ENCODE peak calls at places on chromosomes 13 and 19, in six cellular contexts. N is stomach, G is IMR-90, H is heart right ventricle, E is adrenal gland, M is colonic mucosa. B is an unnamed sample.

GRCh38 chr13:88887045-88887662 is 1216.0 kb downstream of the SLITRK5 start:
- DNase-seq in N (no peak), G (no peak), H (no peak), E (no peak), M (no peak), B (no peak)

GRCh38 chr19:54077334-54077733 is 3.8 kb downstream of the TARM1 start:
- DNase-seq in N (no peak), G (no peak), H (no peak), E (no peak), M (no peak), B (no peak)

GRCh38 chr19:1252221-1252817 is 3.9 kb downstream of the MIDN start:
- DNase-seq in N (peak; percentile 92), G (peak; percentile 88), H (peak; percentile 91), E (peak; percentile 95), M (peak; percentile 85), B (no peak)

GRCh38 chr19:30020189-30020588 is 78.2 kb downstream of the URI1 start:
- DNase-seq in N (no peak), G (no peak), H (no peak), E (no peak), M (no peak), B (no peak)

GRCh38 chr19:10230904-10231623 is at the start of gene S1PR2:
- DNase-seq in N (peak; percentile 73), G (peak; percentile 75), H (peak; percentile 87), E (peak; percentile 71), M (peak; percentile 78), B (peak; percentile 49)

GRCh38 chr13:65836066-65836465 is 1394.1 kb downstream of the PCDH9 start:
- DNase-seq in N (no peak), G (no peak), H (no peak), E (no peak), M (no peak), B (no peak)

GRCh38 chr13:112067121-112067741 is at the start of gene SOX1:
- DNase-seq in N (no peak), G (no peak), H (no peak), E (no peak), M (no peak), B (no peak)

GRCh38 chr19:20423381-20424207 is 142.0 kb downstream of the ZNF737 start:
- DNase-seq in N (peak; percentile 56), G (peak; percentile 7), H (peak; percentile 52), E (peak; percentile 72), M (peak; percentile 50), B (no peak)

GRCh38 chr19:13262450-13262849 is 112.2 kb downstream of the IER2 start:
- DNase-seq in N (no peak), G (peak; percentile 61), H (no peak), E (no peak), M (no peak), B (no peak)

GRCh38 chr19:6424190-6424938 is at the start of gene KHSRP:
- DNase-seq in N (no peak), G (no peak), H (no peak), E (peak; percentile 33), M (no peak), B (no peak)

GRCh38 chr19:30371157-30371845 is 883 bp upstream of the ZNF536 start:
- DNase-seq in N (peak; percentile 3), G (no peak), H (no peak), E (no peak), M (no peak), B (no peak)

GRCh38 chr19:24054044-24054935 is 32.7 kb upstream of the ZNF254 start:
- DNase-seq in N (no peak), G (peak; percentile 95), H (no peak), E (no peak), M (no peak), B (peak; percentile 58)

GRCh38 chr13:29849731-29850212 is 645 bp downstream of the UBL3 start:
- DNase-seq in N (peak; percentile 72), G (peak; percentile 71), H (peak; percentile 62), E (peak; percentile 72), M (peak; percentile 63), B (no peak)

GRCh38 chr19:45463241-45463640 is 4.6 kb upstream of the FOSB start:
- DNase-seq in N (no peak), G (no peak), H (no peak), E (no peak), M (no peak), B (no peak)

GRCh38 chr19:45462174-45462573 is 5.6 kb upstream of the FOSB start:
- DNase-seq in N (no peak), G (no peak), H (no peak), E (no peak), M (no peak), B (no peak)

GRCh38 chr19:45464861-45465427 is 2.9 kb upstream of the FOSB start:
- DNase-seq in N (no peak), G (no peak), H (no peak), E (no peak), M (no peak), B (no peak)

GRCh38 chr19:45467115-45467455 is 711 bp upstream of the FOSB start:
- DNase-seq in N (no peak), G (no peak), H (no peak), E (no peak), M (no peak), B (no peak)

GRCh38 chr19:45464274-45464673 is 3.5 kb upstream of the FOSB start:
- DNase-seq in N (no peak), G (no peak), H (no peak), E (no peak), M (no peak), B (no peak)
- H3K4me3 ChIP-seq in N (no peak overlapping the region), G (no peak overlapping the region), H (no peak overlapping the region), E (no peak overlapping the region), M (no peak overlapping the region), B (no peak overlapping the region)

DNA sequence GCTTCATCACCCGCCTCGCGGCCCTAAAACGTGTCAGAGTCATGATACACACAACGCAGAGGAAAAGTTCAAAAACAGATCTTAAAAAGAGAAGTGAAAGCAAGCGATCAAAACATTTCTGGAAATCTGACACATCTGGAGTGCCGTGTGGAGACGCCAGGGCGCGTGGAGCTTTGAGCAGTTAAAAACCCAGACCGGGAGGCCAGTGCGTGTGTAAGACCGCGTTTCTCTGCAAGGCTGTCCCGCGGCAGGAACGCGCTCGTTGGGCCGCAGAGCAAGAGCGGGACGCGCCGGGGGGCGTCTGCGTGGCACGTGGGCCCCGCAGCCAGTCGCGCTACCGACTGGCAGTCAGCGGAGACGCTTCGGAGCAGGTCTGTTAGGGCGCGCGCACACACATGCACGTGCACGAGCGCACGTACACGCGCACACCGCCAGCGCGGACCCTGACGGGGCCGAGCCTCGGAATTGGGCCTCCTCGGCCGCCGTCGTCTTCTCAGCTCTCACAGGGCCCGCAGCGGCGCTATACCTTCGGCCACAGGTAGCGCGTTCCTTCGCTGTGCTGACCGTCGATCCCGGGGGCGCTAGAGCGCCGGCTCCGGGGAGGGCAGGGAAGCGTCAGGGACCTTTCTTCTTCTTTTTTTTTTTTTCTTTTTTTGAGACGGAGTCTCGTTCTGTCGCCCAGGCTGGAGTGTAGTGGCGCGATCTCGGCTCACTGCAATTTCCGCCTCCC is 35.8 kb downstream of the RNF6 start:
- DNase-seq in N (peak; percentile 93), G (peak; percentile 89), H (peak; percentile 84), E (peak; percentile 90), M (peak; percentile 91), B (peak; percentile 77)
- H3K27ac ChIP-seq in N (peak overlapping the region; percentile 87), G (peak overlapping the region; percentile 71), H (peak overlapping the region; percentile 91), E (peak overlapping the region; percentile 82), M (peak overlapping the region; percentile 79), B (peak overlapping the region; percentile 57)

GRCh38 chr13:36126496-36126895 is 4.7 kb downstream of the DCLK1 start:
- DNase-seq in N (no peak), G (no peak), H (no peak), E (no peak), M (no peak), B (no peak)
- TF ChIP-seq CTCF in N (no peak), G (no peak), H (no peak), E (no peak), M (no peak), B (no peak)

GRCh38 chr19:7488736-7489353 is at the start of gene PEX11G:
- DNase-seq in N (peak; percentile 96), G (peak; percentile 81), H (peak; percentile 92), E (peak; percentile 93), M (peak; percentile 93), B (peak; percentile 38)

GRCh38 chr19:7497292-7497691 is 8.5 kb upstream of the PEX11G start:
- DNase-seq in N (no peak), G (no peak), H (no peak), E (no peak), M (no peak), B (no peak)

GRCh38 chr19:7489609-7490044 is 792 bp upstream of the PEX11G start:
- DNase-seq in N (no peak), G (no peak), H (no peak), E (no peak), M (peak; percentile 77), B (no peak)

GRCh38 chr19:7492142-7493055 is 3.6 kb upstream of the PEX11G start:
- DNase-seq in N (no peak), G (no peak), H (no peak), E (no peak), M (no peak), B (no peak)

GRCh38 chr19:7494416-7495098 is 5.7 kb upstream of the PEX11G start:
- DNase-seq in N (peak; percentile 32), G (no peak), H (peak; percentile 38), E (peak; percentile 92), M (peak; percentile 31), B (no peak)
- H3K4me3 ChIP-seq in N (no peak overlapping the region), G (no peak overlapping the region), H (no peak overlapping the region), E (no peak overlapping the region), M (no peak overlapping the region), B (no peak overlapping the region)

DNA sequence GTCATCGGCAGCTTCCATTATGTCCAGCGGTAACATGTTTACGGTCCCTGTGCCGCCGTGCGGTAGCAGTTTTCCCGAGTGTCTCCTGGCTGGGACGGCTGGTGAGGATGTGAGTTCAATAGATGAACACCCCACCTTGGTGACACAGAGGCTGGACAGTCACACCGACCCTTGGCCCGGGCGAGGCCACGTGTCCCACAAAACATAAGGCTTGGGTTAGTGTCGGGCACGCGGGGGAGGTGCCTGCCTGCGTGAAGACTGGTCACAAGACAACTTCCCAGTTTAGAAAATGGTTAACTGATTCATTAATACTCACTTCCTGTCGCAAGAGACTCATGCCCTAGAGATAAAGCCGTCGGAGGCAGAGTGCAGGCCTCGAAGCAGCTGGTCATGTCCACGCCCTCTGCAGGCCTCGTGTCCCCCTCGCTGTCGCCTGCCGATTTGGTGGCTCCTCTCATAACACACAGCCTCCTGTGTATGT is 17.2 kb downstream of the RASA3 start:
- DNase-seq in N (peak; percentile 29), G (peak; percentile 94), H (peak; percentile 17), E (peak; percentile 43), M (peak; percentile 65), B (peak; percentile 41)
- H3K27ac ChIP-seq in N (peak overlapping the region; percentile 52), G (peak overlapping the region; percentile 82), H (peak overlapping the region; percentile 65), E (no peak overlapping the region), M (peak overlapping the region; percentile 14), B (peak overlapping the region; percentile 85)

B was measured in AG04450.